ENCODE peak calls at places on chromosomes 7 and 10, in four cellular contexts. B is stimulated activated CD4-positive, alpha-beta T cell treated with anti-CD3 and anti-CD28 coated beads, Interleukin-15, amount 100 ng/mL, for 24 hours; I is T-helper 2 cell; E is T1000. V is an unnamed sample.

GRCh38 chr10:50381637-50382036 is 130.3 kb upstream of the ASAH2 start:
- DNase-seq in E (no peak), B (no peak), I (no peak), V (peak)

GRCh38 chr7:99928994-99929729 is at the start of gene GJC3:
- DNase-seq in I (peak), B (peak), E (no peak), V (no peak)

GRCh38 chr7:126778101-126778500 is 474.6 kb downstream of the GRM8 start:
- DNase-seq in E (no peak), B (no peak), I (no peak), V (no peak)

GRCh38 chr10:30189254-30189583 is 129.8 kb upstream of the JCAD start:
- DNase-seq in E (no peak), B (no peak), I (no peak), V (no peak)

GRCh38 chr10:60958892-60959601 is 15.1 kb upstream of the RHOBTB1 start:
- DNase-seq in E (no peak), I (no peak), B (no peak), V (no peak)

GRCh38 chr7:85535974-85536729 is 349.3 kb upstream of the SEMA3D start:
- DNase-seq in I (no peak), B (no peak), E (no peak), V (no peak)

GRCh38 chr10:133592716-133593115 is 27.3 kb upstream of the SYCE1 start:
- DNase-seq in I (no peak), B (no peak), E (no peak), V (no peak)

GRCh38 chr10:19620867-19621266 is 195.4 kb upstream of the PLXDC2 start:
- DNase-seq in B (no peak), I (no peak), E (no peak), V (no peak)

GRCh38 chr10:126302195-126302594 is 86.1 kb downstream of the ADAM12 start:
- DNase-seq in E (no peak), I (no peak), B (no peak), V (no peak)

GRCh38 chr7:2393751-2394150 is 9.7 kb upstream of the CHST12 start:
- DNase-seq in I (no peak), E (no peak), B (no peak), V (no peak)

GRCh38 chr10:10320981-10321380 is 696.7 kb upstream of the CELF2 start:
- DNase-seq in E (no peak), B (no peak), I (no peak), V (peak)

GRCh38 chr7:111499027-111499426 is 63.3 kb downstream of the IMMP2L start:
- DNase-seq in B (peak), E (peak), I (no peak), V (peak)

GRCh38 chr10:89438525-89438924 is 24.2 kb downstream of the IFIT5 start:
- DNase-seq in I (no peak), E (no peak), B (no peak), V (no peak)

GRCh38 chr10:44395902-44396670 is 11.2 kb upstream of the CXCL12 start:
- DNase-seq in E (no peak), I (no peak), B (no peak), V (no peak)

GRCh38 chr7:156177396-156178055 is 365.3 kb upstream of the SHH start:
- DNase-seq in E (no peak), B (no peak), I (no peak), V (no peak)

GRCh38 chr10:22651276-22651980 is 63.0 kb downstream of the PIP4K2A start:
- DNase-seq in B (peak), I (no peak), E (no peak), V (no peak)

GRCh38 chr7:78587443-78588044 is 789.0 kb downstream of the PHTF2 start:
- DNase-seq in E (no peak), B (no peak), I (no peak), V (no peak)

GRCh38 chr7:81684513-81685262 is 85.2 kb downstream of the HGF start:
- DNase-seq in I (no peak), E (peak), B (no peak), V (peak)

GRCh38 chr7:115754226-115754625 is 276.3 kb downstream of the TFEC start:
- DNase-seq in E (no peak), I (no peak), B (no peak), V (no peak)

GRCh38 chr10:73576178-73576889 is 14.8 kb downstream of the USP54 start:
- DNase-seq in E (no peak), B (no peak), I (no peak), V (peak)

GRCh38 chr7:41973331-41973730 is 263.7 kb downstream of the GLI3 start:
- DNase-seq in E (no peak), B (no peak), I (no peak), V (no peak)

GRCh38 chr7:635227-635626 is 91.3 kb upstream of the DNAAF5 start:
- DNase-seq in B (no peak), E (no peak), I (no peak), V (no peak)

GRCh38 chr10:74244097-74244685 is 93.2 kb downstream of the ADK start:
- DNase-seq in I (no peak), E (no peak), B (peak), V (peak)

GRCh38 chr10:132110713-132111112 is 45.0 kb downstream of the JAKMIP3 start:
- DNase-seq in I (no peak), B (no peak), E (no peak), V (no peak)

GRCh38 chr7:155338632-155339320 is 41.1 kb downstream of the INSIG1 start:
- DNase-seq in E (no peak), B (peak), I (no peak), V (no peak)

GRCh38 chr7:41786943-41787342 is 84.1 kb upstream of the INHBA start:
- DNase-seq in B (no peak), E (no peak), I (no peak), V (no peak)

GRCh38 chr10:3908183-3908582 is 123.2 kb upstream of the KLF6 start:
- DNase-seq in I (no peak), B (no peak), E (no peak), V (no peak)

GRCh38 chr10:80709879-80710278 is 172.2 kb downstream of the SH2D4B start:
- DNase-seq in I (no peak), B (no peak), E (no peak), V (no peak)

GRCh38 chr10:97991875-97992274 is 38.5 kb downstream of the CRTAC1 start:
- DNase-seq in E (no peak), I (no peak), B (no peak), V (no peak)

GRCh38 chr10:422675-423074 is 266.8 kb downstream of the DIP2C start:
- DNase-seq in I (no peak), B (no peak), E (no peak), V (no peak)

GRCh38 chr10:8050561-8051108 is 3.9 kb upstream of the GATA3 start:
- DNase-seq in B (peak), E (no peak), I (no peak), V (no peak)

GRCh38 chr7:151275813-151276577 is 27.5 kb upstream of the SMARCD3 start:
- DNase-seq in B (peak), I (no peak), E (no peak), V (no peak)

GRCh38 chr7:87648316-87648715 is 20.1 kb downstream of the RUNDC3B start:
- DNase-seq in I (no peak), B (no peak), E (no peak), V (no peak)

GRCh38 chr10:15200626-15201025 is 32.1 kb upstream of the NMT2 start:
- DNase-seq in E (peak), B (no peak), I (no peak), V (peak)

GRCh38 chr7:106126170-106126938 is 14.2 kb upstream of the SYPL1 start:
- DNase-seq in E (no peak), I (no peak), B (peak), V (peak)

GRCh38 chr10:112738586-112739218 is 211.3 kb upstream of the TCF7L2 start:
- DNase-seq in B (no peak), E (no peak), I (no peak), V (no peak)

GRCh38 chr7:133822001-133822641 is 305.0 kb upstream of the LRGUK start:
- DNase-seq in I (no peak), B (no peak), E (no peak), V (no peak)

GRCh38 chr7:33334349-33334748 is 205.0 kb downstream of the BBS9 start:
- DNase-seq in I (no peak), E (no peak), B (no peak), V (peak)

V was measured in fibroblast of the conjunctiva.